ENCODE peak calls at places on chromosomes 2 and 18, in four cellular contexts. One of them, this sample, is unnamed.

GRCh38 chr2:171235262-171235881 is 74.7 kb upstream of the TLK1 start:
- DNase-seq in activated naive CD4-positive, alpha-beta T cell treated with anti-CD3 and anti-CD28 coated beads, Interleukin-2, amount 50 U/mL, for 72 hours: no peak
- DNase-seq in HCT116: no peak
- DNase-seq in testis: no peak
- DNase-seq in this sample: no peak

GRCh38 chr18:49613141-49613641 is 51.3 kb downstream of the LIPG start:
- DNase-seq in activated naive CD4-positive, alpha-beta T cell treated with anti-CD3 and anti-CD28 coated beads, Interleukin-2, amount 50 U/mL, for 72 hours: no peak
- DNase-seq in HCT116: no peak
- DNase-seq in testis: no peak
- DNase-seq in this sample: peak; percentile 85

GRCh38 chr2:2787301-2787907 is 456.3 kb upstream of the MYT1L start:
- DNase-seq in activated naive CD4-positive, alpha-beta T cell treated with anti-CD3 and anti-CD28 coated beads, Interleukin-2, amount 50 U/mL, for 72 hours: no peak
- DNase-seq in HCT116: no peak
- DNase-seq in testis: peak; percentile 52
- DNase-seq in this sample: no peak

GRCh38 chr2:74199871-74200305 is 1.5 kb downstream of the MTHFD2 start:
- DNase-seq in activated naive CD4-positive, alpha-beta T cell treated with anti-CD3 and anti-CD28 coated beads, Interleukin-2, amount 50 U/mL, for 72 hours: no peak
- DNase-seq in HCT116: no peak
- DNase-seq in testis: no peak
- DNase-seq in this sample: no peak

GRCh38 chr2:207873794-207874193 is 104.1 kb upstream of the FZD5 start:
- DNase-seq in activated naive CD4-positive, alpha-beta T cell treated with anti-CD3 and anti-CD28 coated beads, Interleukin-2, amount 50 U/mL, for 72 hours: no peak
- DNase-seq in HCT116: no peak
- DNase-seq in testis: no peak
- DNase-seq in this sample: no peak

GRCh38 chr2:148103946-148104345 is 83.1 kb downstream of the MBD5 start:
- DNase-seq in activated naive CD4-positive, alpha-beta T cell treated with anti-CD3 and anti-CD28 coated beads, Interleukin-2, amount 50 U/mL, for 72 hours: no peak
- DNase-seq in HCT116: no peak
- DNase-seq in testis: no peak
- DNase-seq in this sample: no peak

GRCh38 chr2:207711750-207712487 is 479 bp downstream of the CCNYL1 start:
- DNase-seq in activated naive CD4-positive, alpha-beta T cell treated with anti-CD3 and anti-CD28 coated beads, Interleukin-2, amount 50 U/mL, for 72 hours: peak; percentile 57
- DNase-seq in HCT116: no peak
- DNase-seq in testis: peak; percentile 50
- DNase-seq in this sample: peak; percentile 27

GRCh38 chr2:151329998-151330397 is 27.4 kb upstream of the TNFAIP6 start:
- DNase-seq in activated naive CD4-positive, alpha-beta T cell treated with anti-CD3 and anti-CD28 coated beads, Interleukin-2, amount 50 U/mL, for 72 hours: no peak
- DNase-seq in HCT116: no peak
- DNase-seq in testis: no peak
- DNase-seq in this sample: no peak

GRCh38 chr2:112138143-112139032 is at the start of gene FBLN7:
- DNase-seq in activated naive CD4-positive, alpha-beta T cell treated with anti-CD3 and anti-CD28 coated beads, Interleukin-2, amount 50 U/mL, for 72 hours: no peak
- DNase-seq in HCT116: no peak
- DNase-seq in testis: no peak
- DNase-seq in this sample: peak; percentile 24

GRCh38 chr18:44716697-44717163 is 36.0 kb downstream of the SETBP1 start:
- DNase-seq in activated naive CD4-positive, alpha-beta T cell treated with anti-CD3 and anti-CD28 coated beads, Interleukin-2, amount 50 U/mL, for 72 hours: no peak
- DNase-seq in HCT116: no peak
- DNase-seq in testis: no peak
- DNase-seq in this sample: no peak

GRCh38 chr2:138874251-138874650 is 94.1 kb upstream of the NXPH2 start:
- DNase-seq in activated naive CD4-positive, alpha-beta T cell treated with anti-CD3 and anti-CD28 coated beads, Interleukin-2, amount 50 U/mL, for 72 hours: no peak
- DNase-seq in HCT116: no peak
- DNase-seq in testis: no peak
- DNase-seq in this sample: no peak

GRCh38 chr2:47239119-47239969 is 84.2 kb upstream of the STPG4 start:
- DNase-seq in activated naive CD4-positive, alpha-beta T cell treated with anti-CD3 and anti-CD28 coated beads, Interleukin-2, amount 50 U/mL, for 72 hours: no peak
- DNase-seq in HCT116: no peak
- DNase-seq in testis: no peak
- DNase-seq in this sample: no peak

GRCh38 chr2:7023542-7023941 is 106.3 kb downstream of the RNF144A start:
- DNase-seq in activated naive CD4-positive, alpha-beta T cell treated with anti-CD3 and anti-CD28 coated beads, Interleukin-2, amount 50 U/mL, for 72 hours: no peak
- DNase-seq in HCT116: no peak
- DNase-seq in testis: peak; percentile 35
- DNase-seq in this sample: no peak

GRCh38 chr2:150625300-150625699 is 137.8 kb upstream of the RND3 start:
- DNase-seq in activated naive CD4-positive, alpha-beta T cell treated with anti-CD3 and anti-CD28 coated beads, Interleukin-2, amount 50 U/mL, for 72 hours: no peak
- DNase-seq in HCT116: no peak
- DNase-seq in testis: no peak
- DNase-seq in this sample: no peak

GRCh38 chr2:45134014-45134413 is 124.8 kb upstream of the SIX2 start:
- DNase-seq in activated naive CD4-positive, alpha-beta T cell treated with anti-CD3 and anti-CD28 coated beads, Interleukin-2, amount 50 U/mL, for 72 hours: no peak
- DNase-seq in HCT116: no peak
- DNase-seq in testis: no peak
- DNase-seq in this sample: no peak

GRCh38 chr2:144382848-144383247 is 137.1 kb downstream of the ZEB2 start:
- DNase-seq in activated naive CD4-positive, alpha-beta T cell treated with anti-CD3 and anti-CD28 coated beads, Interleukin-2, amount 50 U/mL, for 72 hours: no peak
- DNase-seq in HCT116: no peak
- DNase-seq in testis: no peak
- DNase-seq in this sample: no peak

GRCh38 chr2:118763797-118764196 is 83.7 kb downstream of the EN1 start:
- DNase-seq in activated naive CD4-positive, alpha-beta T cell treated with anti-CD3 and anti-CD28 coated beads, Interleukin-2, amount 50 U/mL, for 72 hours: no peak
- DNase-seq in HCT116: no peak
- DNase-seq in testis: no peak
- DNase-seq in this sample: no peak

GRCh38 chr2:60335533-60336237 is 217.8 kb downstream of the BCL11A start:
- DNase-seq in activated naive CD4-positive, alpha-beta T cell treated with anti-CD3 and anti-CD28 coated beads, Interleukin-2, amount 50 U/mL, for 72 hours: no peak
- DNase-seq in HCT116: no peak
- DNase-seq in testis: no peak
- DNase-seq in this sample: peak; percentile 19